ENCODE peak calls at places on chromosomes 12 and 14, in four cellular contexts. One of them, this sample, is unnamed.

GRCh38 chr12:94025730-94026129 is 122.6 kb upstream of the PLXNC1 start:
- DNase-seq in mesendoderm: no peak
- DNase-seq in H1: no peak
- DNase-seq in IMR-90: no peak
- DNase-seq in this sample: no peak

GRCh38 chr12:124278389-124279101 is 16.3 kb upstream of the RFLNA start:
- DNase-seq in H1: no peak
- DNase-seq in IMR-90: no peak
- DNase-seq in mesendoderm: no peak
- DNase-seq in this sample: no peak

GRCh38 chr14:90732723-90733122 is 83.5 kb downstream of the TTC7B start:
- DNase-seq in IMR-90: no peak
- DNase-seq in H1: no peak
- DNase-seq in mesendoderm: no peak
- DNase-seq in this sample: no peak

GRCh38 chr12:113075137-113075683 is 18.7 kb downstream of the DTX1 start:
- DNase-seq in IMR-90: no peak
- DNase-seq in mesendoderm: no peak
- DNase-seq in H1: no peak
- DNase-seq in this sample: no peak

GRCh38 chr12:109982211-109982610 is 14.0 kb downstream of the GIT2 start:
- DNase-seq in H1: no peak
- DNase-seq in mesendoderm: no peak
- DNase-seq in IMR-90: peak
- DNase-seq in this sample: no peak

GRCh38 chr12:6229823-6230222 is 29.6 kb downstream of the CD9 start:
- DNase-seq in IMR-90: peak
- DNase-seq in mesendoderm: no peak
- DNase-seq in H1: no peak
- DNase-seq in this sample: no peak

GRCh38 chr12:71636704-71637115 is 26.9 kb downstream of the ZFC3H1 start:
- DNase-seq in H1: no peak
- DNase-seq in IMR-90: peak
- DNase-seq in mesendoderm: peak
- DNase-seq in this sample: no peak

GRCh38 chr14:50937325-50937724 is 7.0 kb downstream of the PYGL start:
- DNase-seq in IMR-90: peak
- DNase-seq in H1: no peak
- DNase-seq in mesendoderm: no peak
- DNase-seq in this sample: no peak

GRCh38 chr12:105357162-105357691 is 26.7 kb downstream of the C12orf75 start:
- DNase-seq in mesendoderm: no peak
- DNase-seq in IMR-90: peak
- DNase-seq in H1: no peak
- DNase-seq in this sample: no peak

GRCh38 chr12:83827193-83827592 is 1085.4 kb downstream of the SLC6A15 start:
- DNase-seq in IMR-90: no peak
- DNase-seq in H1: no peak
- DNase-seq in mesendoderm: no peak
- DNase-seq in this sample: no peak

GRCh38 chr12:83821967-83822366 is 1090.6 kb downstream of the SLC6A15 start:
- DNase-seq in IMR-90: no peak
- DNase-seq in mesendoderm: no peak
- DNase-seq in H1: no peak
- DNase-seq in this sample: no peak

GRCh38 chr12:83826112-83826511 is 1086.5 kb downstream of the SLC6A15 start:
- DNase-seq in IMR-90: peak
- DNase-seq in mesendoderm: peak
- DNase-seq in H1: peak
- DNase-seq in this sample: peak

GRCh38 chr12:83827860-83828259 is 1084.7 kb downstream of the SLC6A15 start:
- DNase-seq in mesendoderm: peak
- DNase-seq in IMR-90: no peak
- DNase-seq in H1: no peak
- DNase-seq in this sample: peak

GRCh38 chr12:83823386-83824045 is 1089.1 kb downstream of the SLC6A15 start:
- DNase-seq in mesendoderm: peak
- DNase-seq in H1: peak
- DNase-seq in IMR-90: no peak
- DNase-seq in this sample: peak
- H4K5ac ChIP-seq in mesendoderm: no peak
- H4K5ac ChIP-seq in H1: no peak
- H4K5ac ChIP-seq in IMR-90: no peak
- H4K5ac ChIP-seq in this sample: no peak

GRCh38 chr14:92635031-92635430 is 113.4 kb downstream of the LGMN start:
- DNase-seq in mesendoderm: no peak
- DNase-seq in IMR-90: no peak
- DNase-seq in H1: no peak
- DNase-seq in this sample: no peak

GRCh38 chr14:92631098-92631497 is 117.3 kb downstream of the LGMN start:
- DNase-seq in IMR-90: no peak
- DNase-seq in H1: no peak
- DNase-seq in mesendoderm: no peak
- DNase-seq in this sample: no peak

GRCh38 chr14:92633724-92634123 is 114.7 kb downstream of the LGMN start:
- DNase-seq in mesendoderm: no peak
- DNase-seq in H1: no peak
- DNase-seq in IMR-90: peak
- DNase-seq in this sample: no peak

GRCh38 chr14:92633274-92633616 is 115.2 kb downstream of the LGMN start:
- DNase-seq in IMR-90: no peak
- DNase-seq in H1: no peak
- DNase-seq in mesendoderm: no peak
- DNase-seq in this sample: no peak

GRCh38 chr14:92632546-92633273 is 115.7 kb downstream of the LGMN start:
- DNase-seq in IMR-90: no peak
- DNase-seq in H1: no peak
- DNase-seq in mesendoderm: no peak
- DNase-seq in this sample: peak
- H4K5ac ChIP-seq in IMR-90: peak
- H4K5ac ChIP-seq in H1: no peak
- H4K5ac ChIP-seq in mesendoderm: no peak
- H4K5ac ChIP-seq in this sample: no peak

GRCh38 chr12:45284096-45284901 is 68.4 kb downstream of the ANO6 start:
- DNase-seq in IMR-90: peak
- DNase-seq in mesendoderm: peak
- DNase-seq in H1: no peak
- DNase-seq in this sample: peak

GRCh38 chr12:45281994-45282393 is 66.1 kb downstream of the ANO6 start:
- DNase-seq in mesendoderm: no peak
- DNase-seq in H1: no peak
- DNase-seq in IMR-90: peak
- DNase-seq in this sample: no peak

GRCh38 chr12:45279916-45280547 is 64.1 kb downstream of the ANO6 start:
- DNase-seq in mesendoderm: no peak
- DNase-seq in H1: no peak
- DNase-seq in IMR-90: no peak
- DNase-seq in this sample: no peak

GRCh38 chr12:45285717-45286116 is 69.8 kb downstream of the ANO6 start:
- DNase-seq in mesendoderm: no peak
- DNase-seq in H1: no peak
- DNase-seq in IMR-90: no peak
- DNase-seq in this sample: peak

GRCh38 chr12:45282411-45282810 is 66.5 kb downstream of the ANO6 start:
- DNase-seq in H1: no peak
- DNase-seq in mesendoderm: no peak
- DNase-seq in IMR-90: no peak
- DNase-seq in this sample: no peak
- H4K5ac ChIP-seq in H1: no peak
- H4K5ac ChIP-seq in mesendoderm: no peak
- H4K5ac ChIP-seq in IMR-90: no peak
- H4K5ac ChIP-seq in this sample: no peak

GRCh38 chr12:1662761-1663439 is 28.0 kb upstream of the ADIPOR2 start:
- DNase-seq in H1: peak
- DNase-seq in IMR-90: no peak
- DNase-seq in mesendoderm: peak
- DNase-seq in this sample: peak
- H4K5ac ChIP-seq in H1: no peak
- H4K5ac ChIP-seq in IMR-90: no peak
- H4K5ac ChIP-seq in mesendoderm: no peak
- H4K5ac ChIP-seq in this sample: no peak

DNA sequence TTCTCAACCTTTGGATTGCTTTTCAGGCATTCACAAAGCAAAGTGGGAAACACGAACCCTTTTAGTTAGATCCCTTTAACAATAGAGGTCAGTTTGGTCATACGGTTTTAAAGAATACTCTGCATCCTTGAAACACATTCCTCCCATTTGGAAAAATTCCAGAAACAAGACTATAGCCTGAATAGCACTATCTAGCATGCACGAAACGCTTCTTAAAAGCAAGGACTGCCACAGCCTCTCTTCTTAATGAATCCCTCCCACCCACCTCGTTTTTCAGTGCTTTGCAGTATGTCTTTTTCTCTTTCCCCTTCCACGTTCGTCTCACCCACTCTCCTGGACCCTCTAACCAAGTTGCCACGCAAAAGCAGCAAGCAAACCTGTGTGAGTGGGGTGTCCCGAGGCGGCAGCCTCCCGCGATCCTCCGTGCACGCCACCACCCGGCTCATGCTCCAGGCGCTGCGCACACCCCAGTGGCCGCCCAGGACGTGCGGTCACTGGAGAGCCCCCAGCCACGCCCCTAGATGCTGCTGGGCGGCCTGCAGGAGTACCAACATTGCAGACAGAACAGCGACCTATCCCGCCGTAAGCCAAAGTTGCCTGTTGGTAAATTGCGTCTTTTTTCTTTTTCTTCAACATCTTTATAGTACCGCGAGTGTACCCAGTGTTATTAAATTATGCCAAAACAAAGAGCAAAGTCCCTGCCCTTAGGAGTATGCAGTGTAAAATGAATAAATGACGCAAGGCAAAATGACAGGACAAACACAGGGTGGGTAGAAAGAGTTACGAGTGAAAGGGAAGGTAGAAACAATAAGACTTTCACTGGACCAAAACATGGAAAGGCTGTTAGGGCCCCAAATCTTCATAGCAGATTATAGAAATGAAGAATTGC is at the start of gene SLC38A4:
- DNase-seq in mesendoderm: peak
- DNase-seq in IMR-90: peak
- DNase-seq in H1: no peak
- DNase-seq in this sample: peak
- H4K5ac ChIP-seq in mesendoderm: no peak
- H4K5ac ChIP-seq in IMR-90: peak
- H4K5ac ChIP-seq in H1: no peak
- H4K5ac ChIP-seq in this sample: no peak

GRCh38 chr12:28059220-28059619 is 86.7 kb upstream of the PTHLH start:
- DNase-seq in IMR-90: no peak
- DNase-seq in H1: no peak
- DNase-seq in mesendoderm: no peak
- DNase-seq in this sample: no peak
- H4K5ac ChIP-seq in IMR-90: no peak
- H4K5ac ChIP-seq in H1: no peak
- H4K5ac ChIP-seq in mesendoderm: no peak
- H4K5ac ChIP-seq in this sample: no peak

This sample was measured in H9.